ENCODE peak calls at places on chromosomes 3 and 15, in five cellular contexts. S is kidney glomerular epithelial cell; Z is activated effector memory CD4-positive, alpha-beta T cell treated with anti-CD3 and anti-CD28 coated beads, Interleukin-2, amount 50 U/mL, for 16 hours; M is neural crest cell; W is iris pigment epithelial cell. U is an unnamed sample.

GRCh38 chr15:34304613-34305012 is 33.0 kb downstream of the SLC12A6 start:
- DNase-seq in S (peak), M (no peak), Z (no peak), W (peak), U (peak)

GRCh38 chr3:12351145-12351544 is 62.3 kb downstream of the PPARG start:
- DNase-seq in Z (no peak), M (no peak), S (no peak), W (no peak), U (no peak)

GRCh38 chr3:47082519-47082918 is 81.4 kb downstream of the SETD2 start:
- DNase-seq in S (no peak), Z (no peak), M (no peak), W (peak), U (peak)

GRCh38 chr3:63990204-63990603 is 33.1 kb downstream of the PSMD6 start:
- DNase-seq in S (no peak), M (no peak), W (no peak), Z (no peak), U (no peak)

GRCh38 chr15:47888721-47889120 is 171.4 kb downstream of the SEMA6D start:
- DNase-seq in M (no peak), W (no peak), S (no peak), Z (no peak), U (no peak)

GRCh38 chr3:127538569-127538968 is 52.0 kb downstream of the TPRA1 start:
- DNase-seq in S (no peak), W (no peak), Z (peak), M (no peak), U (no peak)

GRCh38 chr15:41115088-41115651 is 910 bp downstream of the INO80 start:
- DNase-seq in S (peak), Z (no peak), W (peak), M (no peak), U (peak)

GRCh38 chr3:136979684-136980083 is 21.9 kb downstream of the IL20RB start:
- DNase-seq in Z (no peak), S (peak), M (no peak), W (peak), U (no peak)

GRCh38 chr3:36792342-36792741 is 28.0 kb upstream of the DCLK3 start:
- DNase-seq in W (peak), Z (no peak), S (no peak), M (peak), U (no peak)

GRCh38 chr15:77525907-77526581 is 105.4 kb downstream of the HMG20A start:
- DNase-seq in S (no peak), W (no peak), M (no peak), Z (peak), U (no peak)

GRCh38 chr3:15099364-15100098 is 583 bp upstream of the RBSN start:
- DNase-seq in Z (peak), M (no peak), S (no peak), W (no peak), U (no peak)

GRCh38 chr3:71061037-71061436 is 522.5 kb downstream of the FOXP1 start:
- DNase-seq in M (no peak), S (no peak), Z (no peak), W (no peak), U (no peak)